ENCODE peak calls at places on chromosomes 3 and 15, in nine cellular contexts. W, O, R, D, V, G, C, K and U are unnamed samples.

GRCh38 chr3:190182418-190183043 is 61.8 kb upstream of the P3H2 start:
- DNase-seq in W (no peak), O (no peak), R (no peak), D (no peak), V (no peak), G (no peak), C (no peak), K (no peak), U (no peak)

GRCh38 chr15:34883633-34884032 is 85.9 kb downstream of the AQR start:
- DNase-seq in W (no peak), O (no peak), R (no peak), D (no peak), V (no peak), G (no peak), C (no peak), K (no peak), U (no peak)

GRCh38 chr15:73888224-73889041 is 15.1 kb downstream of the TBC1D21 start:
- DNase-seq in W (no peak), O (no peak), R (no peak), D (no peak), V (no peak), G (peak; percentile 38), C (no peak), K (no peak), U (no peak)

GRCh38 chr3:110526732-110527727 is 544.6 kb upstream of the NECTIN3 start:
- DNase-seq in W (peak; percentile 15), O (peak; percentile 55), R (no peak), D (no peak), V (no peak), G (no peak), C (no peak), K (no peak), U (peak; percentile 29)

GRCh38 chr3:50389368-50389767 is 30.0 kb upstream of the TMEM115 start:
- DNase-seq in W (no peak), O (no peak), R (no peak), D (no peak), V (no peak), G (no peak), C (no peak), K (no peak), U (no peak)

GRCh38 chr15:88288661-88289060 is 32.1 kb upstream of the NTRK3 start:
- DNase-seq in W (no peak), O (no peak), R (no peak), D (no peak), V (no peak), G (no peak), C (no peak), K (no peak), U (no peak)

GRCh38 chr3:148211725-148212124 is 486.0 kb upstream of the AGTR1 start:
- DNase-seq in W (no peak), O (peak; percentile 12), R (no peak), D (no peak), V (no peak), G (no peak), C (peak; percentile 24), K (no peak), U (no peak)

GRCh38 chr3:38307599-38307998 is 25.5 kb downstream of the SLC22A14 start:
- DNase-seq in W (no peak), O (no peak), R (no peak), D (no peak), V (no peak), G (no peak), C (no peak), K (no peak), U (no peak)

GRCh38 chr3:53195602-53196574 is 34.9 kb downstream of the PRKCD start:
- DNase-seq in W (peak; percentile 76), O (peak; percentile 12), R (peak; percentile 76), D (peak; percentile 74), V (peak; percentile 73), G (no peak), C (no peak), K (no peak), U (peak; percentile 75)

GRCh38 chr3:129278970-129279906 is 568 bp downstream of the HMCES start:
- DNase-seq in W (peak; percentile 31), O (peak; percentile 10), R (peak; percentile 64), D (no peak), V (no peak), G (no peak), C (peak; percentile 67), K (peak; percentile 25), U (peak; percentile 78)

GRCh38 chr15:51971353-51972133 is at the start of gene LEO1:
- DNase-seq in W (peak; percentile 90), O (peak; percentile 95), R (peak; percentile 98), D (peak; percentile 86), V (peak; percentile 85), G (peak; percentile 91), C (peak; percentile 96), K (peak; percentile 85), U (peak; percentile 96)
- TF ChIP-seq POLR2A in W (peak; percentile 96), O (peak; percentile 93), R (peak; percentile 93), D (peak; percentile 55), V (peak; percentile 87), G (no peak), C (peak; percentile 76), K (peak; percentile 22), U (peak; percentile 94)

GRCh38 chr3:45646051-45646585 is 43.1 kb upstream of the SACM1L start:
- DNase-seq in W (no peak), O (no peak), R (peak; percentile 42), D (no peak), V (no peak), G (no peak), C (peak; percentile 46), K (no peak), U (no peak)

GRCh38 chr3:45642731-45643152 is 46.5 kb upstream of the SACM1L start:
- DNase-seq in W (no peak), O (no peak), R (peak; percentile 38), D (no peak), V (no peak), G (no peak), C (no peak), K (no peak), U (no peak)

GRCh38 chr3:45644063-45644462 is 45.1 kb upstream of the SACM1L start:
- DNase-seq in W (no peak), O (no peak), R (no peak), D (no peak), V (no peak), G (no peak), C (peak; percentile 27), K (no peak), U (no peak)

GRCh38 chr3:45644467-45645201 is 44.6 kb upstream of the SACM1L start:
- DNase-seq in W (no peak), O (no peak), R (peak; percentile 21), D (no peak), V (no peak), G (no peak), C (no peak), K (no peak), U (no peak)

DNA sequence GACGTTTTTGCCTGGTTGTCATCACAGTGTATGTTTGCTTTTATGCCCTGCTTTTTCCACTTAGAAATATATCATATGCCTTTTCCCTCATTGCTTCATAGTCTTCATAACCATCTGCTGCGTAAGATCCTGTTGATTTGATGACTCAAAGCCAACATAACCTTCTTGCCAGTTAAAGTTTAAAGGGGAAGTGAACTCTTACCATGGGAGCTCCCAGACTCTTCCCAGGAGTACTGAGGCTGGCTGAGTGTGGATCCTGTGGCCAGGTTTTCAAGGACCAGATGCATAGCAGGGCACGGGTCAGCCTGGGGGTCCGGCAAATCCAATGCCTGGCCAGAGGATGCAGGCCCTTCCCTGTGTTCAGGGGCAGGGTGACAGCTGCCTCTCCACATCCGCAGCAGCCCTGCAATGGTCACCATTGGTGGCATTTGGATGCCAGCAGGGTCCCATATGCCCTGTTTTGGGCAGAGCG is 42.0 kb upstream of the SACM1L start:
- DNase-seq in W (no peak), O (no peak), R (peak; percentile 84), D (no peak), V (no peak), G (no peak), C (peak; percentile 86), K (no peak), U (no peak)
- TF ChIP-seq POLR2A in W (no peak), O (no peak), R (no peak), D (no peak), V (no peak), G (no peak), C (no peak), K (no peak), U (no peak)

DNA sequence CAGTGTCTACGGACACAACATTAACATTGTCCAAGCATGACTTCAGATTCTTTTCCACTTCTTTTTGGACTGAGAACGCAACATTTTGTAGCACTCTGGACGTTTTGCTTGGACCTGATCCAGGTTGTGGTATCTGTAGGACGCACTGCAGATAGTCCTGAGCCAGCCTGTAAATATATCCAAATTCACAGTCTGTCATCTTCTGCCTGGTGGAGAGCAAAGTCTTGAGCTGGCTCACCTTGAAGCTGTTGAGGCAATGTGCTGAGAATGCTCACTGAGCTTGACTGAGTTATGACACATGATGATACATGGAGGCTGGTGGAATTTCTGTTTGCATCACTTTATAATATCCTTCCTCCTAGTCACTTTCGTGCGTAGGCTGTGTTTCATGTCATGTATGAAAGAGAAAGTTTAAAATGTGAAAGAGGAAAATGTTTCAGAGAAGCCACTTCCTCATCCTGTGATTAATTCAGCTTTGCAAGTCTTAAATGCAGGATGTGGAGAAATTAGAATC is at the start of gene BCL2A1:
- DNase-seq in W (no peak), O (no peak), R (peak; percentile 93), D (no peak), V (no peak), G (no peak), C (no peak), K (no peak), U (no peak)
- TF ChIP-seq POLR2A in W (no peak), O (no peak), R (no peak), D (no peak), V (peak; percentile 100), G (no peak), C (no peak), K (no peak), U (no peak)

GRCh38 chr3:8938021-8938420 is 25.3 kb downstream of the RAD18 start:
- DNase-seq in W (peak; percentile 26), O (peak; percentile 23), R (peak; percentile 43), D (no peak), V (no peak), G (no peak), C (peak; percentile 45), K (no peak), U (peak; percentile 28)

GRCh38 chr3:8937064-8938020 is 25.9 kb downstream of the RAD18 start:
- DNase-seq in W (no peak), O (peak; percentile 10), R (no peak), D (no peak), V (no peak), G (no peak), C (peak; percentile 6), K (no peak), U (no peak)

GRCh38 chr3:8942746-8943488 is 20.4 kb downstream of the RAD18 start:
- DNase-seq in W (no peak), O (no peak), R (no peak), D (no peak), V (no peak), G (no peak), C (no peak), K (no peak), U (no peak)

GRCh38 chr3:8945890-8946590 is 17.2 kb downstream of the RAD18 start:
- DNase-seq in W (no peak), O (no peak), R (no peak), D (no peak), V (no peak), G (no peak), C (no peak), K (no peak), U (no peak)

GRCh38 chr3:8942115-8942514 is 21.2 kb downstream of the RAD18 start:
- DNase-seq in W (no peak), O (no peak), R (no peak), D (no peak), V (no peak), G (no peak), C (no peak), K (no peak), U (no peak)
- TF ChIP-seq POLR2A in W (no peak), O (no peak), R (no peak), D (no peak), V (no peak), G (no peak), C (no peak), K (no peak), U (no peak)